ENCODE peak calls at places on chromosomes 7 and 10, in nine cellular contexts. M is uterus; I is BJ; K is lower leg skin; A is cardiac muscle cell; F is CD8-positive, alpha-beta T cell; E is left ventricle myocardium inferior; T is A549; P is hepatocyte. O is an unnamed sample.

GRCh38 chr7:90455163-90456030 is 14.0 kb upstream of the PTTG1IP2 start:
- DNase-seq in M (no peak), I (peak), K (no peak), A (peak), F (no peak), E (no peak), T (peak), P (peak), O (no peak)

GRCh38 chr10:80506189-80506575 is 31.5 kb upstream of the SH2D4B start:
- DNase-seq in M (no peak), I (no peak), K (no peak), A (no peak), F (no peak), E (no peak), T (peak), P (peak), O (peak)

GRCh38 chr10:69088801-69089501 is 1.0 kb downstream of the SRGN start:
- DNase-seq in M (no peak), I (no peak), K (no peak), A (no peak), F (peak), E (no peak), T (peak), P (no peak), O (no peak)

GRCh38 chr7:75931676-75932075 is 16.7 kb downstream of the POR start:
- DNase-seq in M (no peak), I (no peak), K (no peak), A (no peak), F (no peak), E (no peak), T (no peak), P (no peak), O (no peak)

GRCh38 chr10:4885142-4885541 is 59.1 kb downstream of the AKR1E2 start:
- DNase-seq in M (no peak), I (no peak), K (no peak), A (no peak), F (no peak), E (no peak), T (no peak), P (no peak), O (no peak)

GRCh38 chr7:23864984-23865383 is 155.0 kb downstream of the STK31 start:
- DNase-seq in M (no peak), I (no peak), K (no peak), A (no peak), F (no peak), E (no peak), T (peak), P (no peak), O (no peak)

GRCh38 chr7:137879357-137880158 is 32.8 kb upstream of the DGKI start:
- DNase-seq in M (peak), I (no peak), K (no peak), A (no peak), F (no peak), E (no peak), T (no peak), P (no peak), O (no peak)

GRCh38 chr7:132113536-132114409 is 462.5 kb downstream of the PLXNA4 start:
- DNase-seq in M (peak), I (no peak), K (no peak), A (no peak), F (no peak), E (no peak), T (no peak), P (peak), O (peak)

GRCh38 chr7:38330861-38331709 is 57.6 kb upstream of the TARP start:
- DNase-seq in M (no peak), I (no peak), K (no peak), A (peak), F (no peak), E (no peak), T (no peak), P (no peak), O (no peak)

GRCh38 chr7:6221340-6222319 is 50.8 kb downstream of the CYTH3 start:
- DNase-seq in M (no peak), I (no peak), K (no peak), A (no peak), F (peak), E (no peak), T (peak), P (no peak), O (no peak)

DNA sequence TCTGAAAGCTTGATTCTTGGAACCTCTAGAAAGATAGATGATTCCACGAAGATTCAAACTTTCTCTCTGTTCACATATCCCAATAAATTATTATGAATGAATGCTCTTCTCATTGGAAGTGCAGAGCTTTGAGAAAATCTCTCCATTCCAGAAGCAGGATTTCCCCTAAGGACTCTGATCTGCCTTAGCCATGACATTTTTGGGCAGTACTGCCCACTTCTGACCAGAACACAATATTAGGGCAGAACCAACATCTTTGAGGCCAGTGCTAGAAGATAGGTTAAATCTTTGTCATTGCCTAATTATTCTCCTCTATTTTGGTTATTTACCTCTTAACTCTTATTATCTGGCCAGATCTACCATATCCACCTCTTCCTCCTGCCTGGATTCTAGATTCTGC is 49.9 kb downstream of the ARMC3 start:
- DNase-seq in M (no peak), I (no peak), K (no peak), A (no peak), F (no peak), E (no peak), T (no peak), P (no peak), O (no peak)
- TF ChIP-seq CTCF in M (no peak), I (no peak), K (no peak), A (no peak), F (no peak), E (no peak), T (no peak), P (no peak), O (no peak)

GRCh38 chr10:98267069-98267893 is 713 bp downstream of the LOXL4 start:
- DNase-seq in M (no peak), I (no peak), K (no peak), A (no peak), F (no peak), E (no peak), T (no peak), P (no peak), O (no peak)

GRCh38 chr10:98268694-98269386 is 846 bp upstream of the LOXL4 start:
- DNase-seq in M (no peak), I (no peak), K (no peak), A (no peak), F (no peak), E (no peak), T (peak), P (no peak), O (no peak)

GRCh38 chr10:98269435-98269912 is 1.5 kb upstream of the LOXL4 start:
- DNase-seq in M (peak), I (peak), K (no peak), A (peak), F (no peak), E (peak), T (peak), P (peak), O (peak)

GRCh38 chr10:98266647-98267046 is 1.3 kb downstream of the LOXL4 start:
- DNase-seq in M (no peak), I (no peak), K (no peak), A (no peak), F (no peak), E (no peak), T (no peak), P (no peak), O (no peak)

GRCh38 chr10:98267894-98268693 is at the start of gene LOXL4:
- DNase-seq in M (peak), I (no peak), K (no peak), A (peak), F (no peak), E (no peak), T (peak), P (peak), O (no peak)
- H3K4me3 ChIP-seq in M (peak), I (peak), K (peak), A (peak), F (peak), E (peak), T (peak), P (no peak), O (peak)

GRCh38 chr10:48821111-48821510 is 118.5 kb downstream of the LRRC18 start:
- DNase-seq in M (no peak), I (no peak), K (no peak), A (no peak), F (no peak), E (no peak), T (no peak), P (no peak), O (no peak)
- TF ChIP-seq CTCF in M (no peak), I (no peak), K (no peak), A (no peak), F (no peak), E (no peak), T (no peak), P (no peak), O (no peak)

DNA sequence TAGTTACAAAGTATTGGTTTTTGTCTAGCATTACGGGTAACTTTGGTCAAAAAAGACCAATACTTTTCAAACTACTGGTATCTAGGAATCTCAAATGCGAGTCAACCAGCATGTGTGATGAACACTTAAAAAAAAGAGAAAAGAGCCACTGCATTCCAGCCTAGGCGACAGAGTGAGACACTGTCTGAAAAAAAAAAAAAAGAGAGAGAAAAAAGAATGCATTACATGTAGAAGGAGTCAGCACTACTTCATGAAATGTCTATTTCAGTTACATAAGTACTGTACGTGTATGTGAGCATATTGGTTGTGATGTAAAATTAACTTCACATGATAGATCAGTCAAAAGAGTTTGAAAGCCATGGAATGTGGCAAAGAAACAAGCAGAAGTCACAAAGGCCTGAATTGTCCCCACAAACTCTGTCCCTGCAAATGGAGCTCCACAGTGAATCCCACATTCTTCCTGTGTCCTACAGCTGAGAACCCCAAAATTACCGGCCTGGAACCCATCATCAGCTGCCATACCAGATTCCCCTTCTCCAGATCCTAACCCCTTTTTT is 1.6 kb downstream of the DENND11 start:
- DNase-seq in M (no peak), I (no peak), K (no peak), A (no peak), F (no peak), E (no peak), T (no peak), P (no peak), O (no peak)
- H3K4me3 ChIP-seq in M (peak), I (peak), K (no peak), A (peak), F (peak), E (peak), T (peak), P (no peak), O (peak)

GRCh38 chr7:105853931-105854419 is 22.4 kb downstream of the ATXN7L1 start:
- DNase-seq in M (no peak), I (no peak), K (no peak), A (no peak), F (no peak), E (no peak), T (no peak), P (peak), O (no peak)
- TF ChIP-seq CTCF in M (no peak), I (peak), K (no peak), A (peak), F (no peak), E (no peak), T (no peak), P (no peak), O (peak)

GRCh38 chr10:95755511-95756004 is 405 bp upstream of the ENTPD1 start:
- DNase-seq in M (peak), I (no peak), K (no peak), A (peak), F (no peak), E (peak), T (peak), P (peak), O (no peak)

GRCh38 chr10:95758351-95759025 is 2.5 kb downstream of the ENTPD1 start:
- DNase-seq in M (no peak), I (no peak), K (no peak), A (no peak), F (no peak), E (no peak), T (peak), P (no peak), O (no peak)

GRCh38 chr10:95759233-95759826 is 3.4 kb downstream of the ENTPD1 start:
- DNase-seq in M (no peak), I (no peak), K (no peak), A (no peak), F (no peak), E (no peak), T (no peak), P (no peak), O (no peak)

GRCh38 chr10:95756061-95756751 is at the start of gene ENTPD1:
- DNase-seq in M (no peak), I (no peak), K (no peak), A (peak), F (no peak), E (no peak), T (no peak), P (no peak), O (no peak)

GRCh38 chr10:95756796-95757657 is 1.1 kb downstream of the ENTPD1 start:
- DNase-seq in M (no peak), I (no peak), K (no peak), A (no peak), F (no peak), E (no peak), T (no peak), P (no peak), O (no peak)
- H3K4me3 ChIP-seq in M (peak), I (no peak), K (no peak), A (no peak), F (no peak), E (peak), T (no peak), P (no peak), O (no peak)

GRCh38 chr10:3474266-3474665 is 301.7 kb upstream of the PITRM1 start:
- DNase-seq in M (no peak), I (no peak), K (no peak), A (no peak), F (no peak), E (no peak), T (no peak), P (no peak), O (no peak)

GRCh38 chr10:3476640-3477448 is 304.3 kb upstream of the PITRM1 start:
- DNase-seq in M (no peak), I (no peak), K (no peak), A (no peak), F (no peak), E (no peak), T (no peak), P (no peak), O (no peak)

GRCh38 chr10:3475367-3475766 is 302.8 kb upstream of the PITRM1 start:
- DNase-seq in M (no peak), I (no peak), K (no peak), A (no peak), F (no peak), E (no peak), T (no peak), P (no peak), O (no peak)

GRCh38 chr10:3477683-3478082 is 305.1 kb upstream of the PITRM1 start:
- DNase-seq in M (no peak), I (no peak), K (no peak), A (no peak), F (no peak), E (no peak), T (peak), P (no peak), O (no peak)

GRCh38 chr10:3476186-3476585 is 303.6 kb upstream of the PITRM1 start:
- DNase-seq in M (no peak), I (no peak), K (no peak), A (no peak), F (no peak), E (no peak), T (no peak), P (no peak), O (no peak)
- TF ChIP-seq CTCF in M (no peak), I (peak), K (no peak), A (no peak), F (no peak), E (no peak), T (no peak), P (no peak), O (no peak)

GRCh38 chr10:6162589-6163356 is 40.0 kb upstream of the PFKFB3 start:
- DNase-seq in M (peak), I (no peak), K (no peak), A (peak), F (no peak), E (no peak), T (peak), P (peak), O (no peak)
- H3K4me3 ChIP-seq in M (peak), I (no peak), K (no peak), A (no peak), F (peak), E (peak), T (peak), P (no peak), O (peak)

GRCh38 chr7:80869821-80870751 is 48.8 kb downstream of the SEMA3C start:
- DNase-seq in M (no peak), I (no peak), K (no peak), A (no peak), F (no peak), E (no peak), T (peak), P (peak), O (no peak)
- TF ChIP-seq CTCF in M (no peak), I (no peak), K (no peak), A (no peak), F (no peak), E (no peak), T (no peak), P (no peak), O (no peak)

GRCh38 chr7:35255909-35256876 is 2.3 kb upstream of the TBX20 start:
- DNase-seq in M (no peak), I (no peak), K (no peak), A (peak), F (no peak), E (no peak), T (no peak), P (no peak), O (no peak)
- H3K4me3 ChIP-seq in M (no peak), I (no peak), K (no peak), A (peak), F (no peak), E (peak), T (no peak), P (no peak), O (no peak)

O was measured in retinal pigment epithelial cell.